ENCODE peak calls at places on chromosomes 12 and 14, in four cellular contexts. C is endothelial cell of umbilical vein, O is upper lobe of left lung, V is lower lobe of right lung. E is an unnamed sample.
A peak's percentile ranks its signal among the peaks of the same experiment; 100 is the strongest.

GRCh38 chr12:104573-105081 is 38.1 kb downstream of the IQSEC3 start:
- DNase-seq in V (no peak), C (no peak), O (peak; percentile 83), E (no peak)

GRCh38 chr12:41531147-41531829 is 343.2 kb downstream of the PDZRN4 start:
- DNase-seq in V (no peak), C (no peak), O (peak; percentile 30), E (no peak)

GRCh38 chr14:87994974-87995373 is 2.0 kb upstream of the GALC start:
- DNase-seq in O (no peak), V (no peak), C (no peak), E (no peak)

GRCh38 chr12:30796508-30796780 is 41.7 kb upstream of the CAPRIN2 start:
- DNase-seq in O (no peak), V (no peak), C (no peak), E (no peak)

GRCh38 chr14:66228267-66228970 is 257.8 kb upstream of the CCDC196 start:
- DNase-seq in C (no peak), V (no peak), O (no peak), E (no peak)

GRCh38 chr12:126663304-126664094 is 1598.3 kb downstream of the AACS start:
- DNase-seq in V (no peak), O (no peak), C (no peak), E (no peak)

GRCh38 chr12:22172501-22172900 is 126.5 kb downstream of the CMAS start:
- DNase-seq in C (no peak), V (no peak), O (no peak), E (no peak)

GRCh38 chr12:12845794-12846243 is 32.7 kb downstream of the DDX47 start:
- DNase-seq in O (no peak), C (no peak), V (no peak), E (no peak)

GRCh38 chr14:92456215-92457017 is 57.2 kb upstream of the RIN3 start:
- DNase-seq in V (peak; percentile 83), O (no peak), C (peak; percentile 66), E (peak; percentile 65)

GRCh38 chr12:112010415-112011344 is 2.3 kb downstream of the TMEM116 start:
- DNase-seq in O (peak; percentile 38), V (no peak), C (no peak), E (no peak)

GRCh38 chr12:47004634-47005033 is 74.8 kb upstream of the PCED1B start:
- DNase-seq in C (no peak), V (no peak), O (no peak), E (no peak)

GRCh38 chr12:56591961-56592360 is 38.2 kb downstream of the BAZ2A start:
- DNase-seq in O (no peak), C (no peak), V (no peak), E (no peak)

GRCh38 chr12:128015276-128015675 is 251.7 kb upstream of the TMEM132C start:
- DNase-seq in C (no peak), V (no peak), O (no peak), E (no peak)

GRCh38 chr12:3214508-3215365 is 137.6 kb downstream of the TSPAN9 start:
- DNase-seq in V (no peak), O (no peak), C (no peak), E (no peak)

GRCh38 chr12:62862259-62862881 is 72.6 kb downstream of the PPM1H start:
- DNase-seq in C (peak; percentile 48), O (no peak), V (no peak), E (no peak)

GRCh38 chr14:103716091-103716801 is 636 bp downstream of the ZFYVE21 start:
- DNase-seq in V (peak; percentile 72), C (no peak), O (peak; percentile 92), E (no peak)

GRCh38 chr14:20768593-20768892 is 339 bp downstream of the EDDM3B start:
- DNase-seq in O (no peak), V (no peak), C (no peak), E (no peak)

GRCh38 chr12:129613311-129613710 is 290.5 kb downstream of the TMEM132D start:
- DNase-seq in V (no peak), C (no peak), O (no peak), E (no peak)

GRCh38 chr12:113798552-113798951 is 167.6 kb downstream of the RBM19 start:
- DNase-seq in C (no peak), O (no peak), V (no peak), E (no peak)

GRCh38 chr12:71392521-71393145 is 47.0 kb upstream of the LGR5 start:
- DNase-seq in O (no peak), C (peak; percentile 76), V (no peak), E (no peak)
- TF ChIP-seq CTCF in O (peak; percentile 60), C (peak; percentile 62), V (peak; percentile 76), E (peak; percentile 84)

DNA sequence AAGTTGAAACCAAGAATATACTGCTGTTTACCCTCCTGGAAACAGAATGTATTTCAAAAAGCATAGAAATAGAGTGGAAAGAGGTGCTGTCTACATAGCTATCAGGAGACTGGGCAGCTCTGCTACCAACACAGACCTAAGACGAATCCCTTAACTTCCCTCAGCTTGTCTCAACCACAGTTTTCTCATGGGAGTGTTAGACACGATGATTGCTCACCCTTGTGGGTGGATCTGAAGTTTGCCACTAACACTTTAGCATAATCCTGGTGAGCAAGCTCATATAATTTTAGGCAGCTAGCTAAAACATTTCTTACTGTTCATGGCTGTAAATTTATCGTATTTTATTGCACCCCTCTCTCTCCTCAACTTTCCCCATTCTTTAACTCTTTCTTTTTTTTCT is 38.5 kb downstream of the C12orf75 start:
- DNase-seq in O (no peak), V (no peak), C (no peak), E (no peak)
- TF ChIP-seq CTCF in O (no peak), V (no peak), C (no peak), E (no peak)

GRCh38 chr14:24271134-24271833 is at the start of gene RABGGTA:
- DNase-seq in V (peak; percentile 94), O (peak; percentile 96), C (peak; percentile 79), E (peak; percentile 90)
- TF ChIP-seq CTCF in V (peak; percentile 75), O (peak; percentile 91), C (peak; percentile 74), E (peak; percentile 78)

GRCh38 chr12:125357561-125357960 is 292.3 kb downstream of the AACS start:
- DNase-seq in C (no peak), V (no peak), O (no peak), E (no peak)

GRCh38 chr12:125355614-125356013 is 290.4 kb downstream of the AACS start:
- DNase-seq in V (no peak), C (no peak), O (no peak), E (no peak)

GRCh38 chr12:125356111-125356510 is 290.9 kb downstream of the AACS start:
- DNase-seq in V (no peak), C (no peak), O (no peak), E (no peak)

GRCh38 chr12:125346361-125346760 is 281.1 kb downstream of the AACS start:
- DNase-seq in C (no peak), V (no peak), O (no peak), E (no peak)

DNA sequence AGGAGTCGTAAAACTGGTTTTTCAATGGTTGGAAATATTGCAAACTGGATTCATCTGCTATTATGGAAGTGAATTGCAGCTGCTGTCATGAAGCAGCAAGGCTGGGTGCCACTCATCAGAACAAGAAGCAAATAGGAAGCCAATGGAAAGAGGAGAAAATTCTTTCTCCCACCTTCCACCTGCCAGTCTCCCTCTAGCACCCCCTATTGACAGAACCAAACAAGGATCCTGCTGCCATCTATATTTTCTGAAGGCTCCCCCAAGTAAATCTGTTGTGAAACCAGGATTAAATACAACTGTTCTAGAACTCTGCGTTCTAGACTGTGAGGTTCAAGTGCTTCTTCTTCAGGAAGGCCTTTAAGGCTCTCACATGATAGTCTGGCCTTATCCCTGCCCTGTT is 286.6 kb downstream of the AACS start:
- DNase-seq in V (no peak), O (no peak), C (no peak), E (no peak)
- TF ChIP-seq CTCF in V (no peak), O (no peak), C (no peak), E (no peak)

E was measured in type B pancreatic cell.